ENCODE peak calls at places on chromosomes 11 and 22, in five cellular contexts. E, C, J, L and K are unnamed samples.

GRCh38 chr22:32127904-32128303 is 31.2 kb downstream of the C22orf42 start:
- DNase-seq in E (no peak), C (no peak), J (no peak), L (no peak), K (no peak)

GRCh38 chr22:49936973-49937757 is 18.7 kb downstream of the CRELD2 start:
- DNase-seq in E (no peak), C (no peak), J (peak; percentile 90), L (no peak), K (no peak)

GRCh38 chr11:48028909-48029685 is 48.7 kb downstream of the PTPRJ start:
- DNase-seq in E (no peak), C (no peak), J (no peak), L (no peak), K (no peak)

GRCh38 chr22:45948081-45948648 is 28.8 kb downstream of the WNT7B start:
- DNase-seq in E (no peak), C (no peak), J (no peak), L (peak; percentile 65), K (no peak)

GRCh38 chr11:78319453-78319955 is 98.1 kb downstream of the GAB2 start:
- DNase-seq in E (no peak), C (no peak), J (no peak), L (no peak), K (no peak)

GRCh38 chr22:49775191-49776052 is 52.3 kb downstream of the BRD1 start:
- DNase-seq in E (no peak), C (no peak), J (no peak), L (no peak), K (no peak)

GRCh38 chr22:32354360-32355351 is 3.0 kb upstream of the RFPL3 start:
- DNase-seq in E (no peak), C (no peak), J (no peak), L (peak; percentile 67), K (no peak)

GRCh38 chr11:57409321-57410100 is 17.4 kb downstream of the SLC43A3 start:
- DNase-seq in E (no peak), C (no peak), J (no peak), L (no peak), K (no peak)

GRCh38 chr11:95266751-95267374 is 35.9 kb upstream of the SESN3 start:
- DNase-seq in E (no peak), C (peak; percentile 5), J (no peak), L (no peak), K (no peak)

GRCh38 chr11:46555269-46556054 is 38.4 kb downstream of the AMBRA1 start:
- DNase-seq in E (no peak), C (no peak), J (no peak), L (no peak), K (no peak)

GRCh38 chr22:28474248-28474647 is 205.4 kb downstream of the TTC28 start:
- DNase-seq in E (no peak), C (no peak), J (no peak), L (no peak), K (no peak)

GRCh38 chr11:75406338-75406777 is 7.0 kb downstream of the RPS3 start:
- DNase-seq in E (no peak), C (no peak), J (no peak), L (peak; percentile 60), K (no peak)

GRCh38 chr11:94322501-94322900 is 18.1 kb downstream of the IZUMO1R start:
- DNase-seq in E (no peak), C (no peak), J (no peak), L (no peak), K (no peak)

GRCh38 chr11:116881153-116881552 is 43.7 kb upstream of the APOA1 start:
- DNase-seq in E (no peak), C (no peak), J (no peak), L (no peak), K (no peak)